ENCODE peak calls at places on chromosomes 3 and 15, in four cellular contexts. B is BE2C, O is HTR-8/SVneo, K is iris pigment epithelial cell. X is an unnamed sample.
A peak's percentile ranks its signal among the peaks of the same experiment; 100 is the strongest.

GRCh38 chr15:83764201-83764839 is 110.4 kb downstream of the ADAMTSL3 start:
- DNase-seq in B (no peak), O (no peak), K (no peak), X (no peak)

GRCh38 chr3:141643391-141643790 is 94.7 kb upstream of the RNF7 start:
- DNase-seq in B (no peak), O (no peak), K (peak; percentile 37), X (no peak)

GRCh38 chr3:155859859-155860258 is 5.6 kb upstream of the SLC33A1 start:
- DNase-seq in B (no peak), O (no peak), K (peak; percentile 35), X (no peak)

GRCh38 chr15:92413511-92413910 is 19.8 kb downstream of the ST8SIA2 start:
- DNase-seq in B (no peak), O (no peak), K (no peak), X (no peak)

GRCh38 chr15:70752142-70752754 is 11.1 kb downstream of the UACA start:
- DNase-seq in B (no peak), O (no peak), K (peak; percentile 40), X (no peak)

GRCh38 chr15:52532427-52532826 is 3.7 kb upstream of the MYO5A start:
- DNase-seq in B (no peak), O (no peak), K (no peak), X (no peak)

GRCh38 chr3:45992820-45993219 is 2.8 kb downstream of the FYCO1 start:
- DNase-seq in B (no peak), O (no peak), K (no peak), X (no peak)

GRCh38 chr3:48716508-48716981 is 476 bp downstream of the IP6K2 start:
- DNase-seq in B (no peak), O (no peak), K (no peak), X (no peak)

GRCh38 chr15:84082739-84083138 is 152.8 kb upstream of the GOLGA6L4 start:
- DNase-seq in B (no peak), O (peak; percentile 7), K (peak; percentile 48), X (no peak)

GRCh38 chr15:42085236-42085605 is 9.1 kb downstream of the PLA2G4D start:
- DNase-seq in B (no peak), O (no peak), K (no peak), X (no peak)

GRCh38 chr15:75721923-75722870 is 9.5 kb upstream of the CSPG4 start:
- DNase-seq in B (peak; percentile 8), O (no peak), K (no peak), X (no peak)

GRCh38 chr3:66561374-66561773 is 60.6 kb upstream of the LRIG1 start:
- DNase-seq in B (no peak), O (no peak), K (peak; percentile 29), X (no peak)

GRCh38 chr15:91208366-91208765 is 108.3 kb downstream of the SV2B start:
- DNase-seq in B (no peak), O (no peak), K (no peak), X (no peak)